ENCODE peak calls at places on chromosomes 6 and 20, in five cellular contexts. D is H9, P is IMR-90, R is trophoblast cell, J is H1. V is an unnamed sample.

GRCh38 chr6:84597238-84597875 is 167.0 kb downstream of the TBX18 start:
- DNase-seq in D (no peak), P (no peak), R (no peak), J (no peak), V (no peak)

GRCh38 chr20:14117768-14118167 is 122.5 kb downstream of the MACROD2 start:
- DNase-seq in D (no peak), P (no peak), R (no peak), J (no peak), V (no peak)

GRCh38 chr6:148983986-148984385 is 237.2 kb downstream of the UST start:
- DNase-seq in D (no peak), P (peak; percentile 64), R (no peak), J (no peak), V (no peak)

GRCh38 chr6:39362487-39362865 is 40.0 kb upstream of the KCNK16 start:
- DNase-seq in D (no peak), P (no peak), R (no peak), J (no peak), V (peak; percentile 39)

GRCh38 chr6:109441069-109441816 is 719 bp downstream of the SMPD2 start:
- DNase-seq in D (peak; percentile 73), P (peak; percentile 47), R (peak; percentile 56), J (peak; percentile 73), V (peak; percentile 42)

GRCh38 chr6:118324081-118324480 is 224.0 kb upstream of the PLN start:
- DNase-seq in D (no peak), P (no peak), R (peak; percentile 64), J (no peak), V (no peak)

GRCh38 chr6:137920331-137920730 is 53.3 kb downstream of the TNFAIP3 start:
- DNase-seq in D (no peak), P (no peak), R (no peak), J (no peak), V (no peak)

GRCh38 chr20:328596-329324 is 3.4 kb downstream of the SOX12 start:
- DNase-seq in D (no peak), P (no peak), R (no peak), J (no peak), V (no peak)

GRCh38 chr6:50305660-50306059 is 255.9 kb upstream of the DEFB112 start:
- DNase-seq in D (no peak), P (no peak), R (no peak), J (no peak), V (no peak)

GRCh38 chr6:126787635-126788034 is 330.8 kb upstream of the RSPO3 start:
- DNase-seq in D (no peak), P (no peak), R (no peak), J (no peak), V (no peak)

GRCh38 chr20:48336647-48337046 is 491.2 kb downstream of the PREX1 start:
- DNase-seq in D (no peak), P (no peak), R (no peak), J (no peak), V (no peak)

GRCh38 chr6:23633986-23634385 is 492.0 kb upstream of the NRSN1 start:
- DNase-seq in D (no peak), P (no peak), R (no peak), J (no peak), V (no peak)

GRCh38 chr20:61875221-61875885 is 190.3 kb downstream of the TAF4 start:
- DNase-seq in D (peak; percentile 56), P (no peak), R (no peak), J (no peak), V (no peak)

GRCh38 chr6:108002365-108003221 is 44.6 kb upstream of the SEC63 start:
- DNase-seq in D (peak; percentile 74), P (peak; percentile 6), R (peak; percentile 76), J (no peak), V (no peak)

GRCh38 chr20:34861386-34862084 is 11.1 kb downstream of the GGT7 start:
- DNase-seq in D (no peak), P (no peak), R (no peak), J (no peak), V (no peak)

GRCh38 chr6:107545761-107546160 is 55.8 kb downstream of the SOBP start:
- DNase-seq in D (no peak), P (no peak), R (no peak), J (no peak), V (no peak)

GRCh38 chr6:36128793-36129192 is 1.5 kb upstream of the MAPK13 start:
- DNase-seq in D (no peak), P (no peak), R (no peak), J (no peak), V (no peak)

GRCh38 chr6:112298816-112299281 is 44.5 kb upstream of the LAMA4 start:
- DNase-seq in D (no peak), P (peak; percentile 94), R (peak; percentile 98), J (no peak), V (no peak)

GRCh38 chr6:159014406-159014805 is 14.4 kb upstream of the RSPH3 start:
- DNase-seq in D (no peak), P (no peak), R (no peak), J (no peak), V (no peak)

GRCh38 chr20:14583413-14583812 is 246.0 kb upstream of the FLRT3 start:
- DNase-seq in D (no peak), P (peak; percentile 4), R (no peak), J (no peak), V (no peak)

GRCh38 chr20:60242836-60243520 is 284.8 kb downstream of the CDH26 start:
- DNase-seq in D (no peak), P (peak; percentile 35), R (no peak), J (no peak), V (no peak)

GRCh38 chr20:3767434-3768341 is at the start of gene ADISSP:
- DNase-seq in D (peak; percentile 99), P (peak; percentile 98), R (peak; percentile 98), J (peak; percentile 97), V (peak; percentile 95)
- H3K14ac ChIP-seq in D (peak within 1 kb of the TSS; percentile 70), P (peak within 1 kb of the TSS; percentile 69), R (peak within 1 kb of the TSS; percentile 80), J (no peak within 1 kb of the TSS), V (peak within 1 kb of the TSS; percentile 97)

DNA sequence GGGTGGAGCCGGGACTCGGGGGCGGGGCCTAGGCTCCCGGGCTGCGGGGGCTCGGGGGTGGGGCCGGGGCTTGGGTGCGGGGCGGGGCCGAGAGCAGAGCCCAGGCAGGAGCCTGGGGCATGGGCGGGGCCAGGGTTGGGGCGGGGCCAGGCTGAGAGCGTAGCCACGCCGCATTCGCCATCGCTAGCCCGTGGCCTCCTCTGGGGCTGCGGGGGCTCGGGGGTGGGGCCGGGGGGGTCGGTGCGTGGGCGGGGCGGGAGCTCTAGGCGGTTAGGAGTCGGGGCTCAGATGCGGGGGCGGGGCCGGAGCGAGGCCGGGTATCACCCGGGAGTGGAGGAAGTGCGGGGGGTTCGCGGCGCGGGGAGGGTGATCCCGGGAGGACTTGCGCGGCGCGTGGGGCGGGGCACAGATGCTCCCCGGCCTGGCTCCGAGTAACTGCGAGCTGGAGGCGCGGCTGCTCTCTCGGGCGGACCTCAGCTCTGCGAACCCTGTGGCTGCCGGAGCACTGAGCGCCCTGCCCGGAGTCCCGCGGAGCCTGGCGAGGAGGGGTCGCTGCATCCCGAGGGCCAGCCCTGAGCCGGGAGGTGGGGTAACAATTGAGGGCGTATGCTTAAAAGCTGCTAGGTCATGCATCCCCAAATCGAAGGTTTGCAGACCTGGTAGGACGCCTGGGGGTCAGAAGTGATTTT is 434 bp upstream of the ECI2 start:
- DNase-seq in D (peak; percentile 97), P (peak; percentile 90), R (peak; percentile 71), J (peak; percentile 92), V (peak; percentile 93)
- H3K14ac ChIP-seq in D (peak overlapping the region; percentile 86), P (peak overlapping the region; percentile 85), R (peak overlapping the region; percentile 2), J (no peak overlapping the region), V (no peak overlapping the region)

GRCh38 chr6:156779206-156780116 is 2.3 kb downstream of the ARID1B start:
- DNase-seq in D (no peak), P (no peak), R (peak; percentile 9), J (peak; percentile 63), V (peak; percentile 26)
- H3K14ac ChIP-seq in D (peak overlapping the region; percentile 97), P (peak overlapping the region; percentile 77), R (peak overlapping the region; percentile 84), J (no peak overlapping the region), V (peak overlapping the region; percentile 31)

DNA sequence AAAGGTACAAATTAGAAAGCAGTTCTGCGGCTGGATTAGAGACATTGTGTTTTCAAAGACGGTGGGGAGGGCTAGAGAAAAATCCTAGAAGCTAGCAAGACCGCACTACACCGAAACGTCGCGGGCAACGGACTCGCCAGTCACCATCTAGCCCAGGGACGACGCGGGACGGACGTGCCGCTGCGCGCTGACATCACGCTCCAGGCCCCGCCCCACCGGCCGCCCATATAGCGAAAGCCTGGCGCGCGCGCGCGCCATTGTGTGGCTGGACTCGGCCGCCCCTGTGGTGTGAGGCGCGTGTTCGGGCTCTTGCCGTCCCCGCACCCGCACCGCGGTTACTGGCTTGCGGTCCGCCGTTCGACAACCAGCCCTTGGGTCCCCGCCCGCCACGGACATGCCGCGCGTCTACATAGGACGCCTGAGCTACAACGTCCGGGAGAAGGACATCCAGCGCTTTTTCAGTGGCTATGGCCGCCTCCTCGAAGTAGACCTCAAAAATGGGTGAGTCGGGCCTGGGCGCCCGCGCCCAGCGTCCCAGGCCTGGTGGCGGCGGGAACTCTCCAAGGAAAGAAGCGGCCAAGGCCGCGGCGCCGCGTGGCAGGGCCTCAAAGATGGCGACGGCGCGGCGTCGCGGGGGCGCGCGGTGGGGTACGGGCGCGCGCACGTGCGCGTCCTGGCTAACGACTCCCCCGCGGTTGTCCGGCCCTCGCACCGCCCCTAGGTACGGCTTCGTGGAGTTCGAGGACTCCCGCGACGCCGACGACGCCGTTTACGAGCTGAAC is at the start of gene SRSF6:
- DNase-seq in D (peak; percentile 89), P (peak; percentile 87), R (peak; percentile 90), J (peak; percentile 96), V (peak; percentile 92)
- H3K14ac ChIP-seq in D (peak within 1 kb of the TSS; percentile 100), P (peak within 1 kb of the TSS; percentile 99), R (peak within 1 kb of the TSS; percentile 100), J (no peak within 1 kb of the TSS), V (peak within 1 kb of the TSS; percentile 97)

GRCh38 chr20:33489495-33490022 is 337 bp upstream of the CBFA2T2 start:
- DNase-seq in D (peak; percentile 98), P (peak; percentile 95), R (peak; percentile 100), J (peak; percentile 98), V (peak; percentile 89)

GRCh38 chr20:33488201-33488600 is 1.7 kb upstream of the CBFA2T2 start:
- DNase-seq in D (no peak), P (no peak), R (no peak), J (no peak), V (no peak)

GRCh38 chr20:33490934-33491656 is 1.2 kb downstream of the CBFA2T2 start:
- DNase-seq in D (no peak), P (no peak), R (no peak), J (no peak), V (no peak)

GRCh38 chr20:33493076-33493766 is 3.3 kb downstream of the CBFA2T2 start:
- DNase-seq in D (no peak), P (no peak), R (no peak), J (no peak), V (no peak)

DNA sequence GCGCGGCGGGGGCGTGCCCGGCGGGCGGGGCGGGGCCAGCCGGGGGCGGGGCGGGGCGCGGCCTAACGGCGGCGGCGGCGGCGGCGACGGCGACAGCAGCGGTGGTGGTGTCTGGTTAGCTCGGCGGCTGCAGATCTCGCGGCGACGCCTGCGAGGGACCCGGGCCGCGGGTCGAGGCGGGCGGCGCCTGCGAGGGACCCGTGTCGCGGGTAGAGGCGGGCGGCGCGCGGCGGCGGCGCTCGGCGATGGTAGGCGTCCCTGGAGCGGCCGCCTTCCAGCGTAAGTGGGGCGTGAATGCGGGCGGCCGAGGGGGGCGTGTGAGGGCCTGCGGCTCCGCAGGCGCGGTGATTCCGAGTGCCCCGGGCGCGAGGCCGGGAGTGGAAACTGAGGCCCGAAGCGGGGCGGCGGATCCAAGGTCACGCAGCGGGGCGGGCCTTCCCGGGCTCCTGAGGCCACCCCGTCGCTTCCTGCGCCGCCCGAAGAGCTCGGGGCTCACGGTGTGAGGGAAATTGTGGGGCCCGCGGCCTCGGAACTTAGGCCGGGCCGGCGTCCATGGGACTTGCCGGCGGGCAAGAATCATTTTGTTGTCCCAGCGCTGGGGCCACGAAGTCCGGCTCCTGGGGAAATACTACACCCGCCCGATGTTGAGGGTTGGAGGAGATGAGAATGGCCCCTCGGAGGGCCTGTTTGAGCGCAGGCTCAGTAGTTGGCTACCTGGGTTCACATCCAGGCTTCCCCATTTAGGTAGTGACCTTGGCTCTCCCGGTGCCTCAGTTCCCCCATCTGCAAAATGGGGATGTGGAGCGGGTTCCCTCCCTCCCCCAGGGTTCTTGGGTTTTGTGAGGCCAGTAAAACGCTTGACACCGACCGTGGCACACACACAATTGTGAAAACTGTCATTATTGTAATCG is at the start of gene CBFA2T2:
- DNase-seq in D (no peak), P (peak; percentile 55), R (peak; percentile 55), J (peak; percentile 76), V (no peak)
- H3K14ac ChIP-seq in D (peak within 1 kb of the TSS; percentile 82), P (peak within 1 kb of the TSS; percentile 87), R (peak within 1 kb of the TSS; percentile 18), J (no peak within 1 kb of the TSS), V (peak within 1 kb of the TSS; percentile 71)

V was measured in neuronal stem cell.